ENCODE peak calls at places on chromosome 18, in seven cellular contexts. K is HFFc6, L is H1, S is lung, C is NCI-H1436, T is Kasumi-1, N is NCI-H1092. Y is an unnamed sample.

GRCh38 chr18:58405107-58405898 is 223.6 kb downstream of the ALPK2 start:
- DNase-seq in K (no peak), L (no peak), S (no peak), C (peak), T (no peak), N (no peak), Y (no peak)

GRCh38 chr18:79488311-79489047 is 92.7 kb downstream of the NFATC1 start:
- DNase-seq in K (no peak), L (no peak), S (no peak), C (no peak), T (no peak), N (no peak), Y (no peak)

GRCh38 chr18:3455938-3456685 is 6.1 kb downstream of the TGIF1 start:
- DNase-seq in K (peak), L (no peak), S (no peak), C (no peak), T (no peak), N (no peak), Y (no peak)

GRCh38 chr18:76922107-76922506 is 99.8 kb downstream of the ZNF236 start:
- DNase-seq in K (peak), L (peak), S (peak), C (no peak), T (peak), N (peak), Y (peak)

GRCh38 chr18:3932285-3932684 is 482.3 kb downstream of the TGIF1 start:
- DNase-seq in K (no peak), L (no peak), S (no peak), C (no peak), T (no peak), N (no peak), Y (no peak)

GRCh38 chr18:80034852-80035406 is 695 bp downstream of the RBFA start:
- DNase-seq in K (no peak), L (no peak), S (no peak), C (no peak), T (peak), N (no peak), Y (no peak)

GRCh38 chr18:36297419-36298112 is at the start of gene FHOD3:
- DNase-seq in K (peak), L (no peak), S (peak), C (peak), T (no peak), N (peak), Y (no peak)

GRCh38 chr18:79923896-79924585 is 27.4 kb downstream of the SLC66A2 start:
- DNase-seq in K (no peak), L (no peak), S (no peak), C (no peak), T (no peak), N (no peak), Y (no peak)

GRCh38 chr18:12726774-12727550 is 24.1 kb downstream of the PSMG2 start:
- DNase-seq in K (peak), L (peak), S (peak), C (peak), T (peak), N (peak), Y (peak)

GRCh38 chr18:2981212-2981728 is 31.7 kb downstream of the LPIN2 start:
- DNase-seq in K (peak), L (no peak), S (no peak), C (no peak), T (no peak), N (no peak), Y (no peak)

GRCh38 chr18:29181151-29181901 is 1004.4 kb upstream of the CDH2 start:
- DNase-seq in K (peak), L (no peak), S (no peak), C (no peak), T (no peak), N (no peak), Y (no peak)

GRCh38 chr18:31646332-31646822 is 38.0 kb downstream of the B4GALT6 start:
- DNase-seq in K (no peak), L (no peak), S (no peak), C (no peak), T (peak), N (no peak), Y (peak)

GRCh38 chr18:23662309-23663263 is at the start of gene ANKRD29:
- DNase-seq in K (no peak), L (no peak), S (peak), C (no peak), T (peak), N (no peak), Y (peak)

GRCh38 chr18:44828080-44828479 is 147.4 kb downstream of the SETBP1 start:
- DNase-seq in K (no peak), L (no peak), S (no peak), C (no peak), T (no peak), N (no peak), Y (no peak)

GRCh38 chr18:31626409-31626808 is 34.7 kb downstream of the TTR start:
- DNase-seq in K (no peak), L (no peak), S (no peak), C (no peak), T (peak), N (no peak), Y (no peak)

GRCh38 chr18:3547891-3548615 is 98.1 kb downstream of the TGIF1 start:
- DNase-seq in K (no peak), L (no peak), S (no peak), C (no peak), T (no peak), N (no peak), Y (no peak)

GRCh38 chr18:57811477-57812125 is 8.5 kb upstream of the ATP8B1 start:
- DNase-seq in K (peak), L (no peak), S (no peak), C (no peak), T (no peak), N (no peak), Y (no peak)

GRCh38 chr18:62621546-62621945 is 93.8 kb upstream of the PHLPP1 start:
- DNase-seq in K (no peak), L (no peak), S (no peak), C (no peak), T (no peak), N (no peak), Y (no peak)

GRCh38 chr18:21897811-21898210 is 157.2 kb downstream of the MIB1 start:
- DNase-seq in K (peak), L (peak), S (peak), C (peak), T (peak), N (peak), Y (peak)

GRCh38 chr18:12767580-12768155 is 64.8 kb downstream of the PSMG2 start:
- DNase-seq in K (no peak), L (no peak), S (no peak), C (no peak), T (no peak), N (no peak), Y (no peak)

GRCh38 chr18:50879302-50880107 is 587 bp downstream of the ME2 start:
- DNase-seq in K (peak), L (no peak), S (peak), C (peak), T (peak), N (peak), Y (no peak)

GRCh38 chr18:36610258-36610657 is 218.5 kb downstream of the TPGS2 start:
- DNase-seq in K (no peak), L (no peak), S (no peak), C (no peak), T (no peak), N (no peak), Y (no peak)

GRCh38 chr18:7950380-7951143 is 383.4 kb downstream of the PTPRM start:
- DNase-seq in K (peak), L (no peak), S (no peak), C (no peak), T (no peak), N (no peak), Y (no peak)

Y was measured in MV-4-11.